ENCODE peak calls at places on chromosome 17, in eight cellular contexts. J is sigmoid colon, B is esophagus squamous epithelium, Y is IMR-90, E is body of pancreas, X is ovary, M is Peyer's patch, S is prostate gland. O is an unnamed sample.

GRCh38 chr17:10251212-10251948 is 53.0 kb upstream of the GAS7 start:
- DNase-seq in S (no peak), X (no peak), J (no peak), Y (no peak), B (no peak), M (no peak), E (no peak), O (no peak)

GRCh38 chr17:68301438-68301959 is 10.2 kb downstream of the ARSG start:
- DNase-seq in X (no peak), S (no peak), Y (no peak), M (no peak), E (no peak), J (no peak), B (no peak), O (peak)

GRCh38 chr17:4073983-4074830 is 68.6 kb downstream of the ZZEF1 start:
- DNase-seq in X (no peak), Y (no peak), J (no peak), B (no peak), E (no peak), S (no peak), M (peak), O (no peak)

GRCh38 chr17:9056566-9056965 is 35.3 kb downstream of the NTN1 start:
- DNase-seq in E (no peak), Y (no peak), M (no peak), S (no peak), B (no peak), J (peak), X (no peak), O (no peak)

GRCh38 chr17:76867578-76868175 is 527 bp upstream of the MGAT5B start:
- DNase-seq in J (no peak), M (no peak), Y (peak), S (no peak), B (no peak), E (no peak), X (no peak), O (no peak)

GRCh38 chr17:1045456-1045855 is 48.5 kb downstream of the TIMM22 start:
- DNase-seq in M (no peak), J (peak), Y (no peak), E (no peak), S (no peak), B (no peak), X (no peak), O (no peak)

GRCh38 chr17:48153711-48154642 is 46.4 kb downstream of the SNX11 start:
- DNase-seq in E (peak), X (no peak), M (no peak), B (no peak), S (no peak), J (no peak), Y (peak), O (no peak)

GRCh38 chr17:48860034-48860433 is 29.2 kb downstream of the CALCOCO2 start:
- DNase-seq in S (no peak), Y (no peak), B (no peak), X (no peak), M (no peak), J (no peak), E (no peak), O (no peak)

GRCh38 chr17:35752945-35753764 is at the start of gene GAS2L2:
- DNase-seq in B (no peak), E (no peak), J (no peak), Y (no peak), S (no peak), M (no peak), X (no peak), O (no peak)

GRCh38 chr17:82003411-82004381 is 19.0 kb downstream of the CENPX start:
- DNase-seq in E (no peak), M (no peak), Y (peak), X (peak), B (no peak), J (peak), S (no peak), O (peak)

GRCh38 chr17:81387235-81388060 is 7.8 kb upstream of the BAHCC1 start:
- DNase-seq in X (peak), E (peak), S (peak), M (no peak), J (peak), Y (peak), B (no peak), O (no peak)

GRCh38 chr17:18179804-18180203 is 3.8 kb upstream of the ALKBH5 start:
- DNase-seq in S (no peak), B (no peak), Y (no peak), X (no peak), E (no peak), M (no peak), J (no peak), O (no peak)

GRCh38 chr17:42891539-42892152 is 9.0 kb upstream of the G6PC1 start:
- DNase-seq in B (no peak), E (no peak), Y (peak), M (no peak), S (no peak), X (peak), J (peak), O (no peak)

GRCh38 chr17:15261063-15261817 is 3.9 kb downstream of the PMP22 start:
- DNase-seq in Y (peak), J (peak), E (peak), S (no peak), X (no peak), M (no peak), B (no peak), O (peak)

GRCh38 chr17:42918902-42919521 is 18.4 kb downstream of the G6PC1 start:
- DNase-seq in J (no peak), Y (no peak), M (no peak), X (no peak), E (peak), S (peak), B (no peak), O (no peak)

GRCh38 chr17:64386412-64387144 is 4.1 kb downstream of the PECAM1 start:
- DNase-seq in E (no peak), B (no peak), J (no peak), Y (no peak), S (no peak), M (no peak), X (no peak), O (no peak)

GRCh38 chr17:34066528-34066927 is 188.6 kb upstream of the CCL2 start:
- DNase-seq in B (no peak), M (no peak), X (no peak), J (no peak), Y (no peak), S (no peak), E (no peak), O (no peak)

GRCh38 chr17:245020-245419 is 63.6 kb upstream of the DOC2B start:
- DNase-seq in M (no peak), J (peak), E (no peak), B (no peak), S (no peak), Y (no peak), X (no peak), O (no peak)

GRCh38 chr17:12536472-12536871 is 129.2 kb upstream of the MYOCD start:
- DNase-seq in E (no peak), Y (peak), X (no peak), S (no peak), B (no peak), J (no peak), M (no peak), O (no peak)

GRCh38 chr17:18950944-18951905 is 740 bp upstream of the SLC5A10 start:
- DNase-seq in S (no peak), B (no peak), E (peak), Y (no peak), X (no peak), J (no peak), M (no peak), O (no peak)

GRCh38 chr17:27573971-27574525 is 56.9 kb upstream of the LGALS9 start:
- DNase-seq in B (no peak), X (no peak), M (no peak), J (no peak), Y (peak), S (no peak), E (no peak), O (no peak)

GRCh38 chr17:82333279-82334171 is at the start of gene SECTM1:
- DNase-seq in X (peak), Y (peak), S (no peak), J (peak), E (no peak), M (peak), B (no peak), O (peak)

GRCh38 chr17:32279933-32280716 is 14.5 kb downstream of the RHBDL3 start:
- DNase-seq in J (no peak), S (no peak), M (no peak), Y (no peak), X (no peak), E (no peak), B (no peak), O (no peak)

GRCh38 chr17:83065660-83066542 is 13.5 kb upstream of the METRNL start:
- DNase-seq in S (no peak), M (no peak), X (peak), J (peak), E (peak), Y (no peak), B (no peak), O (peak)

GRCh38 chr17:9187828-9188227 is 166.5 kb downstream of the NTN1 start:
- DNase-seq in S (no peak), B (no peak), X (no peak), Y (no peak), J (no peak), E (no peak), M (no peak), O (no peak)

GRCh38 chr17:1029196-1029911 is 32.4 kb downstream of the TIMM22 start:
- DNase-seq in E (no peak), Y (peak), M (no peak), S (no peak), X (no peak), J (peak), B (no peak), O (no peak)

GRCh38 chr17:38559880-38560230 is 45.9 kb downstream of the SRCIN1 start:
- DNase-seq in Y (no peak), M (no peak), E (no peak), J (no peak), S (no peak), B (no peak), X (no peak), O (no peak)
- H3K4me3 ChIP-seq in Y (no peak), M (peak), E (no peak), J (no peak), S (no peak), B (peak), X (no peak), O (no peak)

DNA sequence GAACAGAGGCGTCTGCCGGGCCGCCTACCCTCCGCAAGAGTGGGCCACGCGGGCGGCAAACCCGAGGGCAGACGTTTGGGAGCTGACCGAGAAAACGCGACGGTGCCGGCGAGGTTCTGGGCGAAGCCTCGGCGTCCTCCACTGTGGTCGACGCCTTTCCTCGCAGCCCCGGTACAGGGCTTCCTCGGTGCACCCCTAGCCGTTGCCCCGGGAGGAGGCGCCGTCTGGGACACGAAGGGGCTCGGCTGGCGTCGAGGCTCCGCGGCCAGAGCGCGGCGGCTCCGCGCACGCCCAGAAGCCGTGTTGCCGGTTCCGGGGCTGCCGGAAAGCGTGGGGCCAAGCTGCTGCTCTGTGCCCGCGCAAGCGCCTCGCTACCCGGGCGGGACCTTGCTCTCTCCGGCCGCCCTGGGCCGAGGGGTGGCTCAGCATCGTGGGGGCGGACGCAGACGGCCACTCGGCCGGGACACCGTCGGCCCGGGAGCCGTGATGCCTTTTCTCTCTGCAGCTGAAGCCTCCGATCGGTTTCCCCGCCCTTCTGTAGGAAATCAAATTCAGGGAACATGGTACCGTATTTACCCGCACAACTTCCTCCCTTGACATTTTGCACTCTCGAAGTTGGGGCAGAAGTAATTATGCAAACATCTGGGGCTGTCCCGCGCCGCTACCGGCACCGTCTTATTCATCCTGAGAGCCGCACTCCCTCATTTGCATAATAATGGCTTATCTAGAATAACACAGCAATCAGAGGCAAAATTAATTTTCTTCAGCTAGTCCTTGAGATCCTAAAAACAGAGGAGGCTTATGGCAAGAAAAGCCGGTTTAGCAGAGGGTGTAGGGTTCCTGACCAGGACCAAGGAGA is 7.3 kb upstream of the CBX8 start:
- DNase-seq in J (no peak), S (no peak), M (peak), Y (no peak), X (no peak), E (no peak), B (no peak), O (no peak)
- TF ChIP-seq POLR2A in J (no peak), S (no peak), M (no peak), Y (no peak), X (no peak), E (no peak), B (no peak), O (no peak)

DNA sequence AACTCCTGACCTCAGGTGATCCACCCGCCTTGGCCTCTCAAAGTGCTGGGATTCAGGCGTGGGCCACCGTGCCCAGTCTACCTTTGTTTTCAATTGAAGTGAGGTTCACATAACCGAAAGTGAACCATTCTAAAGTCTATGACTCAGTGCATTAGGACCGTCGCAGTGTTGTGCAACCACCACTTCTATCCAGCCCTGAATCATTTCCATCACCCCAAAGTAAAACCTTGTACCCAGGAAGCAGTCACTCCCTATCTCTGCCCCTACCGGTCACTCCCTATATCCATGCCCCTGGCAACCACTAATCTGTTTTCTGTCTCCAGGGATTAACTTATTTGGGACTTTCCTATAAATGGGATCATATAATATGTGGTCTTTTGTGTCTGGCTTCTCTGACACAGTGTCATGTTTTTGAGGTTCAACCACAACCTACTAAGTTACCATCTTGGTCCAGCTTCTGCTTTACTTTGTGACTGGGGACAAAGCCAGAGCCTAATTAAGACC is 28.3 kb upstream of the CDC42EP4 start:
- DNase-seq in Y (peak), M (no peak), B (no peak), E (no peak), S (no peak), X (no peak), J (peak), O (peak)
- H3K27ac ChIP-seq in Y (peak), M (peak), B (peak), E (no peak), S (no peak), X (no peak), J (peak), O (peak)

DNA sequence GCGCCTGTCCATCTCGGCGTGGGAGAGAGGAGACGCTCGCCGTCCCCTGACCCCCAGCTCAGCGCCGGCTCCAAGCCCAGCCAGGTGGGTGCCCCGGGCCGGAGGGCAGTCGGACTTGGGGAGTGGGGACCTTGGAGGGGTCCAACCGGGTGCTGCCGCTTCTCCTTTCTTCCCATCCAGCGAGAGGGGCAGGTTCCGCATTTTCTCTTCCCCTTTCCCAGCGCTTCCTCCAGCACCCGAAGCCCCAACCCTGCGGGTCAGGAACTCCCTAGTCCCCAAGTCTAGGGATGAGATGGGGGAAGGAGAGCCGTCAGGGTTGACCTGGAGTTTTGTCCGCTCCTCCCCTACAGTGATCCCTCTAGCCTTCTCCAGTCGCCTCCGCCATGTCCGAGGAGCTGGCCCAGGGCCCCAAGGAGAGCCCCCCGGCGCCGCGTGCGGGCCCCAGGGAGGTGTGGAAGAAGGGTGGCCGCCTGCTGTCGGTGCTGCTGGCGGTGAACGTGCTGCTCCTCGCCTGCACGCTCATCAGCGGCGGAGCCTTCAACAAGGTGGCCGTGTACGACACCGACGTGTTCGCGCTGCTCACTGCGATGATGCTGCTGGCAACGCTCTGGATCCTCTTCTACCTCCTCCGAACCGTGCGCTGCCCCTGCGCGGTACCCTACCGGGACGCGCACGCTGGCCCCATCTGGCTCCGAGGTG is at the start of gene OTOP2:
- DNase-seq in S (no peak), M (no peak), B (no peak), J (no peak), E (no peak), X (no peak), Y (no peak), O (no peak)
- H3K4me3 ChIP-seq in S (peak), M (peak), B (peak), J (peak), E (no peak), X (peak), Y (no peak), O (peak)

GRCh38 chr17:50426814-50427787 is 1.1 kb downstream of the ACSF2 start:
- DNase-seq in E (no peak), X (peak), S (peak), Y (peak), M (no peak), J (peak), B (no peak), O (no peak)
- TF ChIP-seq POLR2A in E (no peak), X (no peak), S (peak), Y (no peak), M (peak), J (no peak), B (no peak), O (no peak)

DNA sequence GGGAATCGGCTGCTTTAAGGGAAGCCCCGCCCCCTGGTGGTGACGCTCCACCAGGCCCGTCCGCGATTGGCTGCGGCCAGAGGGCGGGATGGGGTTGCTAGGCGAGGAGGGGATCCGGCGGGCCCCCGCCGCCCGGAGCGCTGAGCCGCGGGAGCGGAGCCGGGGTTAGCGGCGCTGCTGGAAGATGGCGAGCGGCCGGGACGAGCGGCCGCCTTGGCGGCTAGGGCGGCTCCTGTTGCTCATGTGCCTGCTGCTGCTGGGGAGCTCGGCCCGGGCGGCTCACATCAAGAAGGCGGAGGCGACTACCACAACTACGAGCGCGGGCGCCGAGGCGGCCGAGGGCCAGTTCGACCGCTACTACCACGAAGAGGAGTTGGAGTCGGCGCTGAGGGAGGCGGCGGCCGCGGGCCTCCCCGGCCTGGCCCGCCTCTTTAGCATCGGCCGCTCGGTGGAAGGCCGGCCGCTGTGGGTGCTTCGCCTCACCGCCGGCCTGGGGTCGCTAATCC is at the start of gene CPD:
- DNase-seq in M (peak), S (peak), J (peak), E (peak), B (peak), X (peak), Y (peak), O (peak)
- H3K27ac ChIP-seq in M (peak), S (peak), J (peak), E (peak), B (peak), X (peak), Y (peak), O (peak)

DNA sequence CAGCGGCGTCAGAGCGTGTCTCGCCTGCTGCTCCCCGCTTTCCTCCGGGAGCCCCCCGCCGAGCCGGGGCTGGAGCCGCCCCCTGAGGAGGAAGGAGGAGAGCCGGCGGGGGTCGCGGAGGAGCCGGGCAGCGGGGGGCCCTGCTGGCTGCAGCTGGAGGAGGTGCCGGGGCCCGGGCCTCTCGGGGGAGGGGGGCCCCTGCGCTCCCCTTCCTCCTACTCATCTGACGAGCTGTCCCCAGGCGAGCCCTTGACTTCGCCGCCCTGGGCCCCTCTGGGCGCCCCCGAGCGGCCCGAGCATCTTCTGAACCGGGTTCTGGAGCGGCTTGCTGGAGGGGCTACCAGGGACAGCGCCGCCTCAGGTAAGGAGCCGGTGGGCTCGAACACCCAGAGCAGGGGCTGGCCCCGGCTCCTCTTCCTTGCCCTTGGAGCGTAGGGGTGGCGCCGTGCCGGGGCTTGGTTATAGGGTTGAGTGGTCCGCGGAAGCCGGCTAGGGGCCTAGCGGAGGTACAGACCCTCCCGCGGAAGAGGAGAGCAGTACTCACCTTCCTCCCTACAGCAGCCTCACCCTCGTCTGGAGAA is 841 bp downstream of the RAPGEFL1 start:
- DNase-seq in X (peak), E (no peak), J (no peak), Y (no peak), M (no peak), B (no peak), S (no peak), O (no peak)
- H3K4me3 ChIP-seq in X (peak), E (peak), J (peak), Y (no peak), M (peak), B (peak), S (peak), O (no peak)